ENCODE peak calls at places on chromosome 22, in nine cellular contexts. I is AG10803; S is sigmoid colon; D is kidney epithelial cell; M is mammary epithelial cell; E is BJ; U is foreskin fibroblast; J is activated CD8-positive, alpha-beta T cell treated with anti-CD3 and anti-CD28 coated beads for 36 hours; H is GM12865. L is an unnamed sample.
A peak's percentile ranks its signal among the peaks of the same experiment; 100 is the strongest.

GRCh38 chr22:36027579-36027959 is 1.1 kb downstream of the RBFOX2 start:
- DNase-seq in I (no peak), S (peak; percentile 67), D (no peak), M (peak; percentile 21), E (no peak), U (no peak), J (peak; percentile 34), H (peak; percentile 14), L (no peak)

GRCh38 chr22:46377566-46378498 is 42.3 kb downstream of the TRMU start:
- DNase-seq in I (peak; percentile 22), S (no peak), D (peak; percentile 67), M (peak; percentile 63), E (no peak), U (no peak), J (no peak), H (no peak), L (no peak)

GRCh38 chr22:46066691-46067090 is 83.6 kb upstream of the PPARA start:
- DNase-seq in I (peak; percentile 59), S (peak; percentile 63), D (no peak), M (peak; percentile 74), E (no peak), U (no peak), J (no peak), H (no peak), L (no peak)

GRCh38 chr22:25746012-25746373 is 4.0 kb downstream of the MYO18B start:
- DNase-seq in I (peak; percentile 31), S (no peak), D (peak; percentile 9), M (peak; percentile 69), E (no peak), U (peak; percentile 47), J (no peak), H (no peak), L (no peak)

GRCh38 chr22:45072322-45072903 is 62.6 kb upstream of the PHF21B start:
- DNase-seq in I (peak; percentile 56), S (no peak), D (peak; percentile 62), M (peak; percentile 88), E (peak; percentile 20), U (peak; percentile 63), J (peak; percentile 26), H (no peak), L (no peak)

GRCh38 chr22:37176464-37177061 is 11.5 kb downstream of the C1QTNF6 start:
- DNase-seq in I (peak; percentile 92), S (peak; percentile 88), D (no peak), M (no peak), E (no peak), U (peak; percentile 83), J (peak; percentile 40), H (peak; percentile 31), L (no peak)

GRCh38 chr22:37228106-37229011 is 15.7 kb downstream of the RAC2 start:
- DNase-seq in I (peak; percentile 39), S (no peak), D (no peak), M (peak; percentile 53), E (no peak), U (no peak), J (peak; percentile 79), H (no peak), L (no peak)

GRCh38 chr22:36365020-36365411 is 22.8 kb downstream of the MYH9 start:
- DNase-seq in I (peak; percentile 87), S (peak; percentile 90), D (peak; percentile 93), M (peak; percentile 97), E (peak; percentile 66), U (peak; percentile 98), J (peak; percentile 97), H (peak; percentile 82), L (no peak)

GRCh38 chr22:19717691-19718254 is 3.5 kb downstream of the SEPTIN5 start:
- DNase-seq in I (peak; percentile 60), S (peak; percentile 86), D (no peak), M (peak; percentile 55), E (peak; percentile 10), U (peak; percentile 66), J (peak; percentile 79), H (peak; percentile 57), L (peak; percentile 87)

GRCh38 chr22:42364641-42365336 is 67.4 kb downstream of the NFAM1 start:
- DNase-seq in I (peak; percentile 31), S (peak; percentile 81), D (no peak), M (no peak), E (no peak), U (no peak), J (no peak), H (no peak), L (no peak)

GRCh38 chr22:37211075-37211852 is 1.0 kb downstream of the SSTR3 start:
- DNase-seq in I (no peak), S (peak; percentile 46), D (no peak), M (no peak), E (no peak), U (no peak), J (peak; percentile 3), H (no peak), L (no peak)

GRCh38 chr22:41913842-41914534 is 886 bp downstream of the SHISA8 start:
- DNase-seq in I (no peak), S (no peak), D (no peak), M (no peak), E (no peak), U (no peak), J (no peak), H (no peak), L (peak; percentile 14)

GRCh38 chr22:45512363-45512762 is 9.7 kb downstream of the FBLN1 start:
- DNase-seq in I (no peak), S (no peak), D (no peak), M (no peak), E (no peak), U (no peak), J (no peak), H (no peak), L (no peak)

DNA sequence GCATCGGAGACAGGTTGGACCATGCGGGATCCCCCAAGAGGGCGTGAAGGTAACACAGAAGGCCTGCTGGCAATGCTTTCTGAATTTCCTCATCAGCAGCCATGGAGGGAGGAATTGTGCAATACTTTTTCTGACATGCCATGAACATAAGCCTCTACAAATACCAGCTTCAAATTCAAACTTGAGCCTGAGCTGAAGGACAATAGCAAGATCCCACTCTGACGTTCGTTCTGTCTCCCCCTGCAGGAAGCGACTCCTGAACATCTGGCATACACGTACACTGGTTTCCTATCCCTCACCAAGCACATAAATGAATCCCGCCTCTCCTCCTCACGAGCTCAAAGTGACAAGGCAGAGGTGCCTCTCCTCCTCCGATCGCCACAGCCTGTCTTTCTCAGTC is 312.2 kb downstream of the BRD1 start:
- DNase-seq in I (no peak), S (no peak), D (no peak), M (no peak), E (no peak), U (no peak), J (no peak), H (no peak), L (no peak)
- TF ChIP-seq CTCF in I (no peak), S (no peak), D (no peak), M (no peak), E (no peak), U (no peak), J (no peak), H (no peak), L (no peak)

GRCh38 chr22:17754233-17754925 is 19.9 kb downstream of the BID start:
- DNase-seq in I (no peak), S (no peak), D (no peak), M (no peak), E (no peak), U (no peak), J (peak; percentile 63), H (peak; percentile 38), L (no peak)
- TF ChIP-seq CTCF in I (peak; percentile 5), S (no peak), D (peak; percentile 41), M (peak; percentile 31), E (peak; percentile 22), U (no peak), J (peak; percentile 61), H (peak; percentile 29), L (no peak)

DNA sequence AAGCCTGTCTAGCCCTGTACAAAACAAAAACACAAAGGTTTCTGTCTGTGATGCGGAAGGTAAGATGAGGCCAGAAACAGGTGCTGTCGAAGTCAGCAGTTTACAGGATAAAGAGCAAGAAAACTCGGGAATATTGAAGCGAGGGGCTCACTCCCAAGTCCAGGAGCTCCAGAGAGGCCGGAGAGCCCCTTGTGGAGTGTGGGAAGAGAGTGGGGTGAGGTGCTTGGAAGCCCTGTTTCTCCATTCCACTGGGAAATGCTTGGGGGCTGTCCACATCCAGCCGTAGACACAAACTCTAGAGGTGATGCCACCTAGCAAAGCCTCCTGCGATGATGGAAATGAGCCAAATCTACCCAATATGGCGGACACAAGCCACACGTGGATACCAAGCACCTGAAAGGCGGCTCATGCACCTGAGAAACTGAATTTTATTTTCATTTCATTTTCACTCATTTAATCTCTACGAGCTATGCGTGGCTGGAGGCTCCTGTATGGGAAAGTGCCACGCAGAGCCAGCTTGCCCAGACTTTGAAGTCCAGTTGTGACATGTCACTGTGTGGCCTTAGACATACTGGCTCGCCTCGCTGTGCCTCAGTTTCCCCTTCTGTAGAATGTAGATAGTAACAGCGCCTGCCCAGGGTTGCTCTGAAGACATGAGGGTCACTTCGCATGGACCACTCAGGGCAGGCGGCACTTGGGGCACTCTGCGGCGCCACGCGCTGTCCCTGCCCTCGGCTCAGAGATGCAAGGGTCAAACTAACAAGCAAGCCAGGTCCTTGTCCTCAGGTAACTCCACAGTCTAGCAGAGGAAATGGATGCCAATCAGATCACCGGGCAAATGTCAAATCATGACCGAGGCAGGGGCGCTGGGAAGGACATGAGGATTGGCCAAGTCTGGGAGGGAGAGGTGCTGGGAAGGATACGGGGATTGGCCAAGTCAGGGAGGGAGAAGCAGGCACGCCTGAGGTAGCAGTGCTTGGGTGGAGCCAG is 684.7 kb downstream of the TBC1D22A start:
- DNase-seq in I (no peak), S (no peak), D (no peak), M (no peak), E (no peak), U (no peak), J (no peak), H (no peak), L (no peak)
- TF ChIP-seq CTCF in I (no peak), S (no peak), D (no peak), M (no peak), E (no peak), U (no peak), J (no peak), H (no peak), L (no peak)

GRCh38 chr22:38230108-38230825 is 28.5 kb downstream of the MAFF start:
- DNase-seq in I (peak; percentile 68), S (no peak), D (no peak), M (no peak), E (no peak), U (peak; percentile 64), J (peak; percentile 66), H (no peak), L (peak; percentile 63)
- TF ChIP-seq CTCF in I (peak; percentile 39), S (no peak), D (peak; percentile 31), M (peak; percentile 71), E (peak; percentile 32), U (no peak), J (peak; percentile 59), H (peak; percentile 21), L (peak; percentile 43)

GRCh38 chr22:30755760-30756124 is 61.1 kb downstream of the OSBP2 start:
- DNase-seq in I (no peak), S (no peak), D (no peak), M (no peak), E (no peak), U (no peak), J (no peak), H (no peak), L (no peak)
- TF ChIP-seq CTCF in I (no peak), S (no peak), D (no peak), M (no peak), E (no peak), U (no peak), J (no peak), H (no peak), L (no peak)